ENCODE peak calls at places on chromosomes 6 and 20, in nine cellular contexts. H, Z, U, M, J, B, V, O and L are unnamed samples.

GRCh38 chr6:74519172-74519571 is 686.7 kb downstream of the COL12A1 start:
- DNase-seq in H (peak), Z (no peak), U (peak), M (peak), J (no peak), B (no peak), V (no peak), O (no peak), L (no peak)

GRCh38 chr6:116563830-116564229 is 7.5 kb upstream of the RWDD1 start:
- DNase-seq in H (no peak), Z (no peak), U (no peak), M (no peak), J (no peak), B (no peak), V (no peak), O (no peak), L (no peak)

GRCh38 chr6:41353333-41353732 is 17.9 kb downstream of the NCR2 start:
- DNase-seq in H (no peak), Z (no peak), U (no peak), M (no peak), J (peak), B (no peak), V (no peak), O (no peak), L (no peak)

GRCh38 chr6:72674842-72675241 is 53.0 kb downstream of the KCNQ5 start:
- DNase-seq in H (no peak), Z (no peak), U (no peak), M (no peak), J (no peak), B (no peak), V (no peak), O (no peak), L (no peak)

GRCh38 chr6:134714679-134715078 is 235.2 kb downstream of the ALDH8A1 start:
- DNase-seq in H (peak), Z (no peak), U (no peak), M (no peak), J (no peak), B (no peak), V (no peak), O (no peak), L (peak)

GRCh38 chr20:56516631-56517030 is 7.9 kb upstream of the FAM209A start:
- DNase-seq in H (no peak), Z (no peak), U (no peak), M (no peak), J (no peak), B (no peak), V (no peak), O (no peak), L (no peak)

GRCh38 chr6:93017213-93017612 is 402.1 kb downstream of the EPHA7 start:
- DNase-seq in H (peak), Z (no peak), U (no peak), M (no peak), J (no peak), B (no peak), V (peak), O (no peak), L (peak)

GRCh38 chr20:46023999-46024398 is 5.0 kb upstream of the SLC12A5 start:
- DNase-seq in H (no peak), Z (no peak), U (no peak), M (no peak), J (no peak), B (no peak), V (no peak), O (peak), L (no peak)

GRCh38 chr6:168666751-168667427 is 225.9 kb downstream of the SMOC2 start:
- DNase-seq in H (no peak), Z (no peak), U (no peak), M (no peak), J (no peak), B (no peak), V (no peak), O (no peak), L (no peak)

GRCh38 chr6:160238234-160238633 is 20.4 kb downstream of the SLC22A2 start:
- DNase-seq in H (no peak), Z (no peak), U (no peak), M (no peak), J (no peak), B (no peak), V (no peak), O (no peak), L (no peak)

GRCh38 chr6:23246901-23247300 is 677.5 kb downstream of the HDGFL1 start:
- DNase-seq in H (no peak), Z (no peak), U (no peak), M (no peak), J (no peak), B (no peak), V (no peak), O (no peak), L (no peak)

GRCh38 chr20:43937586-43937985 is 22.9 kb downstream of the TOX2 start:
- DNase-seq in H (peak), Z (no peak), U (no peak), M (no peak), J (peak), B (no peak), V (no peak), O (no peak), L (no peak)

GRCh38 chr20:15241696-15242095 is 904.3 kb upstream of the FLRT3 start:
- DNase-seq in H (no peak), Z (no peak), U (no peak), M (no peak), J (no peak), B (no peak), V (no peak), O (no peak), L (no peak)

GRCh38 chr6:28814032-28814976 is 109.5 kb downstream of the TRIM27 start:
- DNase-seq in H (no peak), Z (no peak), U (no peak), M (no peak), J (no peak), B (no peak), V (no peak), O (no peak), L (no peak)

GRCh38 chr6:149636116-149636515 is 12.4 kb downstream of the KATNA1 start:
- DNase-seq in H (peak), Z (peak), U (no peak), M (peak), J (no peak), B (no peak), V (no peak), O (no peak), L (no peak)

GRCh38 chr6:72035966-72036365 is 149.6 kb downstream of the RIMS1 start:
- DNase-seq in H (no peak), Z (no peak), U (no peak), M (no peak), J (no peak), B (no peak), V (no peak), O (no peak), L (no peak)

DNA sequence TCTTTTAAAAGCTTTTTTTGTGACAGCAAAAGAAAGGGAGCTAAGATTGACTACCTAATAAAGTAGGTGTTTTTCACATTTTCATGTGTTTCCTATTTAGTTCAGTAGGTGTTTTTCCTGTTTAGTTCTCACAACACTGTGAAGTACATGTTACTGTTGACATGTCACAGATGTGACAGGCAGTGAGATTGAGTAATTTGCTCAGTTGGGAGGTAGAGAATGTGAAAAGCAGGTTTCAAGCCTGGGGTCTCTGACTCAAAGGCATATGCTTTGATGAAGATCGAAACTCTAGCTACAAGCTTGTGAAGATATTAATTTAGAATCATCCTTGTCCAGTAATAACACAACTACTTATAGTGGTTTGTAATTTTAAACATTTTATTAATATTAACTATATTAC is 43.1 kb downstream of the SLX4IP start:
- DNase-seq in H (no peak), Z (no peak), U (no peak), M (no peak), J (no peak), B (no peak), V (no peak), O (no peak), L (no peak)
- H3K4me3 ChIP-seq in H (no peak), Z (no peak), U (no peak), M (no peak), J (no peak), B (no peak), V (no peak), O (no peak), L (no peak)

GRCh38 chr20:41222299-41222698 is 85.0 kb downstream of the PLCG1 start:
- DNase-seq in H (no peak), Z (no peak), U (no peak), M (no peak), J (no peak), B (no peak), V (no peak), O (no peak), L (no peak)
- H3K4me3 ChIP-seq in H (no peak), Z (no peak), U (no peak), M (no peak), J (no peak), B (no peak), V (no peak), O (no peak), L (no peak)

DNA sequence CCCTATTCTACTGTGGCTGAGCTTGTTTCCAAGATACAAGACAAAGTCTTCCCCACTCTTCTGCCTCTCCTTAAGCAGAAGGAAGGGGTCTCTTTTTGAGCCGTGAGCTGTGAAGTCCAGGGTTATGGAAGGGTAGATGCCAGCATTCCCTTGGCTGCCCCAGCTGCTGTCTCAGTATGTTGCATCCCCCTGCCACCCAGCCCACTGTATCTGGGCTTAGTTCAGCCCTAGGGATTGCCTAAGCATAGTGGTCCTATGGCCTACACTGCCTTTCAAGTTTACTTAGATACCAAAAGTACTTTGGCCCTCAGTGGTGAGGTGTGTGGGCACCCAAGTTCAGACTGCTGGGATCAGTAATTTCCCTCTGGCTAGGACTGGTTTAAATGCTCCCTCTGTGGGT is 421.9 kb upstream of the KHDRBS2 start:
- DNase-seq in H (no peak), Z (no peak), U (no peak), M (no peak), J (no peak), B (no peak), V (no peak), O (no peak), L (no peak)
- H3K4me3 ChIP-seq in H (no peak), Z (no peak), U (no peak), M (no peak), J (no peak), B (no peak), V (no peak), O (no peak), L (no peak)

GRCh38 chr6:34239240-34239825 is 2.7 kb downstream of the HMGA1 start:
- DNase-seq in H (no peak), Z (peak), U (no peak), M (no peak), J (peak), B (peak), V (no peak), O (no peak), L (no peak)
- H3K4me3 ChIP-seq in H (peak), Z (no peak), U (no peak), M (no peak), J (no peak), B (no peak), V (peak), O (no peak), L (no peak)

DNA sequence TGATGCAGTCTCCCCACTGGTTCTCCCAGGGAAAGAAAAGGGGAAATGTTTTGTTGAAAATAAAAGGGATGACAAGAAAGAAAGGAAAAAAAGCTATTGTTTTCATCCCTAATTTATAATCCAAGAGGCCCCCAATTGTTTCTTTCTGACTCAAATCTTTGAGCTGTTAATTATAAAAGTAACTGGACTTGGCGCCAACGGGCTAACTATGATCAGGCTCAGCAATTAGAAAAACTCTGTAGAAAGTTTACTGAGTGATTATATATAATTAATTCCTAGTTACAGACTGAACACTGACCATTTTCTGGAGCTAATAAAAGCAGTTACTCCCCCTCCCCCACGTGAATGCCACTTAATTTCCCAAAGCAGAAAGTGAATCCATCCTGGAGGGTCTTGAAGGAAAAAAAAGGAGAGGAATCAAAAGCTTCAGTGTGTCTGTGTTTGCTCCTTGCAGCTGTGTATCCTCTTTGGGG is 3.2 kb downstream of the ZMYND8 start:
- DNase-seq in H (no peak), Z (no peak), U (no peak), M (no peak), J (no peak), B (no peak), V (no peak), O (no peak), L (no peak)
- H3K4me3 ChIP-seq in H (peak), Z (no peak), U (no peak), M (no peak), J (no peak), B (no peak), V (peak), O (peak), L (no peak)